ENCODE peak calls at places on chromosome 4, in six cellular contexts. One of them, this sample, is unnamed.

GRCh38 chr4:91257721-91258120 is 1046.0 kb upstream of the GRID2 start:
- DNase-seq in tibial nerve: no peak
- DNase-seq in transverse colon: no peak
- DNase-seq in suprapubic skin: no peak
- DNase-seq in SK-N-SH: no peak
- DNase-seq in HepG2: no peak
- DNase-seq in this sample: no peak

GRCh38 chr4:137601924-137602323 is 69.6 kb upstream of the PCDH18 start:
- DNase-seq in transverse colon: no peak
- DNase-seq in SK-N-SH: no peak
- DNase-seq in suprapubic skin: no peak
- DNase-seq in HepG2: no peak
- DNase-seq in tibial nerve: no peak
- DNase-seq in this sample: no peak

GRCh38 chr4:156896536-156896935 is 75.1 kb downstream of the PDGFC start:
- DNase-seq in SK-N-SH: no peak
- DNase-seq in transverse colon: no peak
- DNase-seq in suprapubic skin: no peak
- DNase-seq in HepG2: no peak
- DNase-seq in tibial nerve: no peak
- DNase-seq in this sample: no peak

GRCh38 chr4:89029591-89029990 is 27.4 kb downstream of the FAM13A start:
- DNase-seq in suprapubic skin: no peak
- DNase-seq in HepG2: no peak
- DNase-seq in transverse colon: no peak
- DNase-seq in tibial nerve: no peak
- DNase-seq in SK-N-SH: no peak
- DNase-seq in this sample: no peak

GRCh38 chr4:26248647-26249046 is 72.2 kb upstream of the RBPJ start:
- DNase-seq in SK-N-SH: peak; percentile 46
- DNase-seq in tibial nerve: peak; percentile 62
- DNase-seq in suprapubic skin: no peak
- DNase-seq in transverse colon: peak; percentile 21
- DNase-seq in HepG2: no peak
- DNase-seq in this sample: no peak

GRCh38 chr4:54473077-54473545 is 184.6 kb upstream of the KIT start:
- DNase-seq in tibial nerve: no peak
- DNase-seq in transverse colon: no peak
- DNase-seq in suprapubic skin: no peak
- DNase-seq in HepG2: peak; percentile 59
- DNase-seq in SK-N-SH: no peak
- DNase-seq in this sample: no peak

GRCh38 chr4:100555791-100556190 is 38.0 kb upstream of the EMCN start:
- DNase-seq in tibial nerve: no peak
- DNase-seq in SK-N-SH: no peak
- DNase-seq in transverse colon: no peak
- DNase-seq in HepG2: no peak
- DNase-seq in suprapubic skin: no peak
- DNase-seq in this sample: no peak

GRCh38 chr4:147096667-147097604 is 151.3 kb upstream of the TTC29 start:
- DNase-seq in tibial nerve: peak; percentile 36
- DNase-seq in transverse colon: no peak
- DNase-seq in HepG2: peak; percentile 34
- DNase-seq in SK-N-SH: peak; percentile 35
- DNase-seq in suprapubic skin: no peak
- DNase-seq in this sample: no peak

GRCh38 chr4:187908731-187909130 is 86.8 kb upstream of the ZFP42 start:
- DNase-seq in transverse colon: no peak
- DNase-seq in suprapubic skin: no peak
- DNase-seq in HepG2: no peak
- DNase-seq in tibial nerve: no peak
- DNase-seq in SK-N-SH: no peak
- DNase-seq in this sample: no peak

GRCh38 chr4:156654410-156654809 is 317.2 kb downstream of the PDGFC start:
- DNase-seq in suprapubic skin: no peak
- DNase-seq in transverse colon: no peak
- DNase-seq in SK-N-SH: no peak
- DNase-seq in tibial nerve: no peak
- DNase-seq in HepG2: peak; percentile 66
- DNase-seq in this sample: no peak

GRCh38 chr4:29046166-29046565 is 1674.0 kb upstream of the PCDH7 start:
- DNase-seq in SK-N-SH: no peak
- DNase-seq in suprapubic skin: no peak
- DNase-seq in tibial nerve: no peak
- DNase-seq in HepG2: no peak
- DNase-seq in transverse colon: no peak
- DNase-seq in this sample: no peak

GRCh38 chr4:139403457-139403856 is 50.5 kb upstream of the RAB33B start:
- DNase-seq in suprapubic skin: no peak
- DNase-seq in HepG2: no peak
- DNase-seq in tibial nerve: no peak
- DNase-seq in SK-N-SH: no peak
- DNase-seq in transverse colon: no peak
- DNase-seq in this sample: no peak

GRCh38 chr4:157888281-157888680 is 284.5 kb downstream of the GASK1B start:
- DNase-seq in transverse colon: no peak
- DNase-seq in suprapubic skin: no peak
- DNase-seq in SK-N-SH: no peak
- DNase-seq in HepG2: no peak
- DNase-seq in tibial nerve: no peak
- DNase-seq in this sample: no peak

GRCh38 chr4:176964116-176964691 is 171.5 kb upstream of the VEGFC start:
- DNase-seq in transverse colon: no peak
- DNase-seq in SK-N-SH: no peak
- DNase-seq in suprapubic skin: no peak
- DNase-seq in tibial nerve: no peak
- DNase-seq in HepG2: no peak
- DNase-seq in this sample: no peak

GRCh38 chr4:79673898-79674297 is 265.9 kb upstream of the GK2 start:
- DNase-seq in SK-N-SH: no peak
- DNase-seq in HepG2: no peak
- DNase-seq in transverse colon: no peak
- DNase-seq in tibial nerve: no peak
- DNase-seq in suprapubic skin: no peak
- DNase-seq in this sample: no peak

GRCh38 chr4:79682161-79682560 is 274.1 kb upstream of the GK2 start:
- DNase-seq in suprapubic skin: no peak
- DNase-seq in HepG2: no peak
- DNase-seq in transverse colon: no peak
- DNase-seq in tibial nerve: no peak
- DNase-seq in SK-N-SH: no peak
- DNase-seq in this sample: no peak

GRCh38 chr4:79679859-79680258 is 271.8 kb upstream of the GK2 start:
- DNase-seq in HepG2: no peak
- DNase-seq in transverse colon: no peak
- DNase-seq in SK-N-SH: no peak
- DNase-seq in tibial nerve: no peak
- DNase-seq in suprapubic skin: no peak
- DNase-seq in this sample: no peak

GRCh38 chr4:79682801-79683217 is 274.8 kb upstream of the GK2 start:
- DNase-seq in transverse colon: no peak
- DNase-seq in SK-N-SH: no peak
- DNase-seq in HepG2: no peak
- DNase-seq in suprapubic skin: no peak
- DNase-seq in tibial nerve: no peak
- DNase-seq in this sample: no peak

DNA sequence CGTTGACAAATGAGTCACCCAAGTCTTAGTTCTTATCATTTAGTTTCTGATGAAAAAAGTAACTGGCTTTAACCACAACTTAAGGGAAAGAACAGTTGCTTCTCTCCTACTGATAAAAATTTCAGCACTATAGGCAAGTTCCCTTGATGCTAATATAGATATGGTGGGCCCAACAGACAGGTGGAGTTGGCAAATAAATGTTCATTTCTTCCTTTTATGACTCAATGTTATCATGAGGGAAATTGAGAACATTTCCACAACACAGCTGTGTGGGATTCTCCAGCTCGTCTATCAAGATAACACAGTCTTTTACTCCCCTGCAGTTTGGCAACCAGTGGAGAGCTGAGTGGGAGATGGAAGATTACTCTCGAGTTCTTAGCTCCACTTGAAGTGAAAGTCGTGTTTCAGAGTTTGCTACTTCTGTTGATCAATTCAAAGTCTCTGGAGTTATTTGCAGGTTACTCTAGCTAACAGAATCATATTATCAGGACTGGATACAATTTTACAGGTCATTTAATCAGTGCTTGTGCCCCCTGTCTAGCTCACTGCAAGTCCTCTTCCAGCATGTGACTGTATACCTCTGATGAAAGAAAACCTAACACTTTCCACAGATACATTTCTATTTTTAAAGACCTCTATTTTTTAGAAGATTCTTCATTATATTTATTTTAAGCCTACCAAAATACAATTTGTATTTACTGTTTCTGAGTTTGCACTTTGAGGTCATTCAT is 270.6 kb upstream of the GK2 start:
- DNase-seq in HepG2: no peak
- DNase-seq in suprapubic skin: no peak
- DNase-seq in transverse colon: no peak
- DNase-seq in tibial nerve: no peak
- DNase-seq in SK-N-SH: no peak
- DNase-seq in this sample: no peak
- TF ChIP-seq EP300 in HepG2: no peak
- TF ChIP-seq EP300 in suprapubic skin: no peak
- TF ChIP-seq EP300 in transverse colon: no peak
- TF ChIP-seq EP300 in tibial nerve: no peak
- TF ChIP-seq EP300 in SK-N-SH: no peak
- TF ChIP-seq EP300 in this sample: no peak

GRCh38 chr4:126306152-126306869 is 991.6 kb downstream of the FAT4 start:
- DNase-seq in HepG2: no peak
- DNase-seq in tibial nerve: peak; percentile 77
- DNase-seq in suprapubic skin: no peak
- DNase-seq in SK-N-SH: no peak
- DNase-seq in transverse colon: no peak
- DNase-seq in this sample: no peak
- H3K27me3 ChIP-seq in HepG2: no peaks in the 10 kb centered on the region
- H3K27me3 ChIP-seq in tibial nerve: no peaks in the 10 kb centered on the region
- H3K27me3 ChIP-seq in suprapubic skin: no peaks in the 10 kb centered on the region
- H3K27me3 ChIP-seq in SK-N-SH: no peaks in the 10 kb centered on the region
- H3K27me3 ChIP-seq in transverse colon: no peaks in the 10 kb centered on the region
- H3K27me3 ChIP-seq in this sample: no peaks in the 10 kb centered on the region

DNA sequence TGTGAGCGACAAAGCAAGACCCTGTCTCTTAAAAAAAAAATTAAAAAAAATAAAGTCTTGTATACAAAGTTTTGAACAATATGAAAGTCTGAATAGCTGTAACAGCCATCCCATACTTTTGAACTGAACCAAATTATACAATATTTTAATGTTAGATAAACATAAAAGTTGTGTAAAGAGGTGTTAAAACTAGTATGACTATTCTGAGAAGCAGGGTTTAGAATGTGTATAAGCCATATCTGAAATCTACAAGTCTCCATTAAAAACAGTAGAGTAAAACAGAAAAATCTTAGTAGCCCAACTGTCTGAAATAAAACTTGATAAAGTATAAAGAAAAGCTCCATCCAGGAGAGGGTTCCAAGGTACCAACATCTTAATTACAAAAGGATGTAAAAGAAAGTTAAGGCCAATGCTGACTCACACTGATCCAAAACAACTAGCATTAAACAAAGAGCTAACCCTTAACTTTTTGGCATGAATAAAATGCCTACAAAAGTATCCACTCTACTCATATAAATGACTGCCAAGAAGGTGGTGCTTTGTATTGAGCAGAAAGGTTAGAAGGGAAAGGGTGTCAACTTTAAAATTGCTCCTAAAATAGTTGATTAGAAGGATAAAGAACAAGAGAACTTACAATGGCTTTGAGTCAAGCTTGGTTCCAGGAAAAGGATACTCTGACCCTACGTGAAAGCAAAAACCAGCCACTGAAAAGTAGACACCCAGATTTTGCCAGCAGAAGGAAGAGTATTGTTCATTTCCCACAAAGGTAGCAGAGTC is 18.5 kb downstream of the CNOT6L start:
- DNase-seq in SK-N-SH: no peak
- DNase-seq in suprapubic skin: no peak
- DNase-seq in HepG2: no peak
- DNase-seq in transverse colon: no peak
- DNase-seq in tibial nerve: no peak
- DNase-seq in this sample: no peak
- H3K4me3 ChIP-seq in SK-N-SH: no peak overlapping the region
- H3K4me3 ChIP-seq in suprapubic skin: no peak overlapping the region
- H3K4me3 ChIP-seq in HepG2: no peak overlapping the region
- H3K4me3 ChIP-seq in transverse colon: no peak overlapping the region
- H3K4me3 ChIP-seq in tibial nerve: no peak overlapping the region
- H3K4me3 ChIP-seq in this sample: no peak overlapping the region

GRCh38 chr4:119894650-119895208 is 171.9 kb downstream of the MAD2L1 start:
- DNase-seq in SK-N-SH: no peak
- DNase-seq in tibial nerve: no peak
- DNase-seq in HepG2: no peak
- DNase-seq in suprapubic skin: no peak
- DNase-seq in transverse colon: peak; percentile 7
- DNase-seq in this sample: no peak

GRCh38 chr4:119897260-119897659 is 169.4 kb downstream of the MAD2L1 start:
- DNase-seq in SK-N-SH: peak; percentile 31
- DNase-seq in HepG2: no peak
- DNase-seq in transverse colon: no peak
- DNase-seq in suprapubic skin: no peak
- DNase-seq in tibial nerve: no peak
- DNase-seq in this sample: no peak

DNA sequence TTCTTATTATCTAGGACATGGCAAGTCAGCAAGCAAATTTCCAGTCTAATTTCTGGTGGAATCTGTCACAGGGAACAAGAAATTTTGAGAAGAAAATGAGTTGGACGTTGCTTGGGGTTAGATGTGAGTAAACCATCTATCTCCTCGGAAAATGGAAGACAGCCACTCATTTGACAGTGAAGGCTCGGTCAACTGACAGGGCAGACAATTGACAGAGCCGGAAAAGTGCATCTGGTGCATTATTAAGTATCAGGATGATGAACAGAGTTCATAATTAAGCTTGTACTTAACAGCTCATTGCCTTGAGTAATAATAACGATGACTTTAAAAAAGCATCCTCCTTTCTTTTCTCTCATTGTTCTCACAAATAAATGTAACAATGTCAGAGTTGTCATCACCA is 168.4 kb downstream of the MAD2L1 start:
- DNase-seq in tibial nerve: no peak
- DNase-seq in suprapubic skin: no peak
- DNase-seq in HepG2: no peak
- DNase-seq in SK-N-SH: peak; percentile 37
- DNase-seq in transverse colon: no peak
- DNase-seq in this sample: no peak
- TF ChIP-seq EP300 in tibial nerve: no peak
- TF ChIP-seq EP300 in suprapubic skin: no peak
- TF ChIP-seq EP300 in HepG2: no peak
- TF ChIP-seq EP300 in SK-N-SH: peak; percentile 98
- TF ChIP-seq EP300 in transverse colon: no peak
- TF ChIP-seq EP300 in this sample: no peak

DNA sequence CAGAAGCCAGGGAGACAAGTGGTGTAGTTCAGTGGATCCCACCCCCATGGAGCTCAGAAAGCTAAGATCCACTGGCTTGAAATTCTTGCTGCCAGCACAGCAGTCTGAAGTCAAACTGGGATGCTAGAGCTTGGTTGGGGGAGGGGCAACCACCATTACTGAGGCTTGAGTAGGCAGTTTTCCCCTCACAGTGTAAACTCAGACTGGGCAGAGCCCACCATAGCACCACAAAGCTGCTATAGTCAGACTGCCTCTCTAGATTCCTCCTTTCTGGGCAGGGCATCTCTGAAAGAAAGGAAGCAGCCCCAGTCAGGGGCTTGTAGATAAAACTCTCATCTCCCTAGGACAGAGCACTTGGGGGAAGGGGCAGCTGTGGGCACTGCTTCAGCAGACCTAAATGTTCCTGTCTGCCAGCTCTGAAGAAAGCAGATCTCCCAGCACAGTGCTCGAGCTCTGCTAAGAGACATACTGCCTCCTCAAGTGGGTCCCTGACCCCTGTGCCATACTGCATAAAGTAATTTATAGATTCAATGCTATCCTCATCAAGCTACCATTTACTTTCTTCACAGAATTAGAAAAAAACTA is 163.2 kb downstream of the HHIP start:
- DNase-seq in SK-N-SH: no peak
- DNase-seq in transverse colon: no peak
- DNase-seq in tibial nerve: no peak
- DNase-seq in suprapubic skin: no peak
- DNase-seq in HepG2: no peak
- DNase-seq in this sample: no peak
- H3K27me3 ChIP-seq in SK-N-SH: no peaks in the 10 kb centered on the region
- H3K27me3 ChIP-seq in transverse colon: no peaks in the 10 kb centered on the region
- H3K27me3 ChIP-seq in tibial nerve: no peaks in the 10 kb centered on the region
- H3K27me3 ChIP-seq in suprapubic skin: no peaks in the 10 kb centered on the region
- H3K27me3 ChIP-seq in HepG2: no peaks in the 10 kb centered on the region
- H3K27me3 ChIP-seq in this sample: no peaks in the 10 kb centered on the region